ENCODE peak calls at places on chromosomes 4 and X, in ten cellular contexts. One of them, this sample, is unnamed.
A peak's percentile ranks its signal among the peaks of the same experiment; 100 is the strongest.

GRCh38 chr4:186500721-186501304 is 54.6 kb downstream of the MTNR1A start:
- DNase-seq in glomerular endothelial cell: no peak
- DNase-seq in non-pigmented ciliary epithelial cell: no peak
- DNase-seq in T-cell: no peak
- DNase-seq in NCI-H2171 treated with DMSO at 0.1 percent for 48 hours: no peak
- DNase-seq in activated CD4-positive, alpha-beta T cell treated with anti-CD3 and anti-CD28 coated beads, Interleukin-2, amount 50 U/mL, for 48 hours: no peak
- DNase-seq in CD4-positive, alpha-beta memory T cell: no peak
- DNase-seq in cardiac muscle cell: no peak
- DNase-seq in aorta: no peak
- DNase-seq in iris pigment epithelial cell: no peak
- DNase-seq in this sample: no peak

GRCh38 chrX:151902813-151903591 is 9.7 kb upstream of the MAGEA4 start:
- DNase-seq in glomerular endothelial cell: peak; percentile 72
- DNase-seq in non-pigmented ciliary epithelial cell: peak; percentile 67
- DNase-seq in T-cell: no peak
- DNase-seq in NCI-H2171 treated with DMSO at 0.1 percent for 48 hours: no peak
- DNase-seq in activated CD4-positive, alpha-beta T cell treated with anti-CD3 and anti-CD28 coated beads, Interleukin-2, amount 50 U/mL, for 48 hours: no peak
- DNase-seq in CD4-positive, alpha-beta memory T cell: no peak
- DNase-seq in cardiac muscle cell: no peak
- DNase-seq in aorta: peak; percentile 57
- DNase-seq in iris pigment epithelial cell: peak; percentile 81
- DNase-seq in this sample: peak; percentile 62

GRCh38 chr4:150126880-150127236 is 48.6 kb downstream of the DCLK2 start:
- DNase-seq in glomerular endothelial cell: no peak
- DNase-seq in non-pigmented ciliary epithelial cell: peak; percentile 32
- DNase-seq in T-cell: no peak
- DNase-seq in NCI-H2171 treated with DMSO at 0.1 percent for 48 hours: no peak
- DNase-seq in activated CD4-positive, alpha-beta T cell treated with anti-CD3 and anti-CD28 coated beads, Interleukin-2, amount 50 U/mL, for 48 hours: no peak
- DNase-seq in CD4-positive, alpha-beta memory T cell: no peak
- DNase-seq in cardiac muscle cell: no peak
- DNase-seq in aorta: no peak
- DNase-seq in iris pigment epithelial cell: peak; percentile 57
- DNase-seq in this sample: peak; percentile 60

GRCh38 chr4:8838296-8838695 is 33.3 kb downstream of the HMX1 start:
- DNase-seq in glomerular endothelial cell: no peak
- DNase-seq in non-pigmented ciliary epithelial cell: no peak
- DNase-seq in T-cell: no peak
- DNase-seq in NCI-H2171 treated with DMSO at 0.1 percent for 48 hours: no peak
- DNase-seq in activated CD4-positive, alpha-beta T cell treated with anti-CD3 and anti-CD28 coated beads, Interleukin-2, amount 50 U/mL, for 48 hours: no peak
- DNase-seq in CD4-positive, alpha-beta memory T cell: no peak
- DNase-seq in cardiac muscle cell: no peak
- DNase-seq in aorta: no peak
- DNase-seq in iris pigment epithelial cell: no peak
- DNase-seq in this sample: no peak

GRCh38 chr4:2178986-2179385 is 62.9 kb downstream of the HAUS3 start:
- DNase-seq in glomerular endothelial cell: no peak
- DNase-seq in non-pigmented ciliary epithelial cell: no peak
- DNase-seq in T-cell: no peak
- DNase-seq in NCI-H2171 treated with DMSO at 0.1 percent for 48 hours: no peak
- DNase-seq in activated CD4-positive, alpha-beta T cell treated with anti-CD3 and anti-CD28 coated beads, Interleukin-2, amount 50 U/mL, for 48 hours: no peak
- DNase-seq in CD4-positive, alpha-beta memory T cell: no peak
- DNase-seq in cardiac muscle cell: no peak
- DNase-seq in aorta: no peak
- DNase-seq in iris pigment epithelial cell: no peak
- DNase-seq in this sample: no peak

GRCh38 chr4:20592666-20593065 is 107.6 kb upstream of the PACRGL start:
- DNase-seq in glomerular endothelial cell: no peak
- DNase-seq in non-pigmented ciliary epithelial cell: no peak
- DNase-seq in T-cell: no peak
- DNase-seq in NCI-H2171 treated with DMSO at 0.1 percent for 48 hours: no peak
- DNase-seq in activated CD4-positive, alpha-beta T cell treated with anti-CD3 and anti-CD28 coated beads, Interleukin-2, amount 50 U/mL, for 48 hours: no peak
- DNase-seq in CD4-positive, alpha-beta memory T cell: no peak
- DNase-seq in cardiac muscle cell: no peak
- DNase-seq in aorta: no peak
- DNase-seq in iris pigment epithelial cell: peak; percentile 71
- DNase-seq in this sample: no peak

GRCh38 chr4:7195138-7195510 is 2.8 kb downstream of the SORCS2 start:
- DNase-seq in glomerular endothelial cell: no peak
- DNase-seq in non-pigmented ciliary epithelial cell: no peak
- DNase-seq in T-cell: no peak
- DNase-seq in NCI-H2171 treated with DMSO at 0.1 percent for 48 hours: no peak
- DNase-seq in activated CD4-positive, alpha-beta T cell treated with anti-CD3 and anti-CD28 coated beads, Interleukin-2, amount 50 U/mL, for 48 hours: no peak
- DNase-seq in CD4-positive, alpha-beta memory T cell: no peak
- DNase-seq in cardiac muscle cell: no peak
- DNase-seq in aorta: peak; percentile 24
- DNase-seq in iris pigment epithelial cell: no peak
- DNase-seq in this sample: no peak

GRCh38 chr4:151865327-151865726 is 104.5 kb upstream of the GATB start:
- DNase-seq in glomerular endothelial cell: no peak
- DNase-seq in non-pigmented ciliary epithelial cell: no peak
- DNase-seq in T-cell: no peak
- DNase-seq in NCI-H2171 treated with DMSO at 0.1 percent for 48 hours: peak; percentile 85
- DNase-seq in activated CD4-positive, alpha-beta T cell treated with anti-CD3 and anti-CD28 coated beads, Interleukin-2, amount 50 U/mL, for 48 hours: no peak
- DNase-seq in CD4-positive, alpha-beta memory T cell: no peak
- DNase-seq in cardiac muscle cell: no peak
- DNase-seq in aorta: peak; percentile 89
- DNase-seq in iris pigment epithelial cell: no peak
- DNase-seq in this sample: no peak

GRCh38 chr4:78162821-78163220 is 105.7 kb downstream of the FRAS1 start:
- DNase-seq in glomerular endothelial cell: no peak
- DNase-seq in non-pigmented ciliary epithelial cell: no peak
- DNase-seq in T-cell: no peak
- DNase-seq in NCI-H2171 treated with DMSO at 0.1 percent for 48 hours: no peak
- DNase-seq in activated CD4-positive, alpha-beta T cell treated with anti-CD3 and anti-CD28 coated beads, Interleukin-2, amount 50 U/mL, for 48 hours: no peak
- DNase-seq in CD4-positive, alpha-beta memory T cell: no peak
- DNase-seq in cardiac muscle cell: no peak
- DNase-seq in aorta: no peak
- DNase-seq in iris pigment epithelial cell: no peak
- DNase-seq in this sample: no peak

GRCh38 chr4:113347245-113347644 is 297.8 kb downstream of the ANK2 start:
- DNase-seq in glomerular endothelial cell: no peak
- DNase-seq in non-pigmented ciliary epithelial cell: no peak
- DNase-seq in T-cell: no peak
- DNase-seq in NCI-H2171 treated with DMSO at 0.1 percent for 48 hours: no peak
- DNase-seq in activated CD4-positive, alpha-beta T cell treated with anti-CD3 and anti-CD28 coated beads, Interleukin-2, amount 50 U/mL, for 48 hours: no peak
- DNase-seq in CD4-positive, alpha-beta memory T cell: no peak
- DNase-seq in cardiac muscle cell: no peak
- DNase-seq in aorta: no peak
- DNase-seq in iris pigment epithelial cell: no peak
- DNase-seq in this sample: no peak

GRCh38 chr4:156779774-156780173 is 191.8 kb downstream of the PDGFC start:
- DNase-seq in glomerular endothelial cell: peak; percentile 45
- DNase-seq in non-pigmented ciliary epithelial cell: no peak
- DNase-seq in T-cell: no peak
- DNase-seq in NCI-H2171 treated with DMSO at 0.1 percent for 48 hours: no peak
- DNase-seq in activated CD4-positive, alpha-beta T cell treated with anti-CD3 and anti-CD28 coated beads, Interleukin-2, amount 50 U/mL, for 48 hours: no peak
- DNase-seq in CD4-positive, alpha-beta memory T cell: no peak
- DNase-seq in cardiac muscle cell: no peak
- DNase-seq in aorta: no peak
- DNase-seq in iris pigment epithelial cell: peak; percentile 90
- DNase-seq in this sample: peak; percentile 91

GRCh38 chr4:93199492-93199891 is 629.1 kb upstream of the ATOH1 start:
- DNase-seq in glomerular endothelial cell: peak; percentile 18
- DNase-seq in non-pigmented ciliary epithelial cell: peak; percentile 13
- DNase-seq in T-cell: no peak
- DNase-seq in NCI-H2171 treated with DMSO at 0.1 percent for 48 hours: peak; percentile 86
- DNase-seq in activated CD4-positive, alpha-beta T cell treated with anti-CD3 and anti-CD28 coated beads, Interleukin-2, amount 50 U/mL, for 48 hours: no peak
- DNase-seq in CD4-positive, alpha-beta memory T cell: no peak
- DNase-seq in cardiac muscle cell: peak; percentile 63
- DNase-seq in aorta: no peak
- DNase-seq in iris pigment epithelial cell: peak; percentile 48
- DNase-seq in this sample: peak; percentile 80

GRCh38 chrX:128781506-128781905 is 729.3 kb upstream of the ACTRT1 start:
- DNase-seq in glomerular endothelial cell: no peak
- DNase-seq in non-pigmented ciliary epithelial cell: no peak
- DNase-seq in T-cell: no peak
- DNase-seq in NCI-H2171 treated with DMSO at 0.1 percent for 48 hours: peak; percentile 48
- DNase-seq in activated CD4-positive, alpha-beta T cell treated with anti-CD3 and anti-CD28 coated beads, Interleukin-2, amount 50 U/mL, for 48 hours: peak; percentile 20
- DNase-seq in CD4-positive, alpha-beta memory T cell: peak; percentile 34
- DNase-seq in cardiac muscle cell: peak; percentile 24
- DNase-seq in aorta: no peak
- DNase-seq in iris pigment epithelial cell: peak; percentile 19
- DNase-seq in this sample: no peak

GRCh38 chr4:105022811-105023667 is 123.6 kb upstream of the TET2 start:
- DNase-seq in glomerular endothelial cell: no peak
- DNase-seq in non-pigmented ciliary epithelial cell: peak; percentile 55
- DNase-seq in T-cell: no peak
- DNase-seq in NCI-H2171 treated with DMSO at 0.1 percent for 48 hours: no peak
- DNase-seq in activated CD4-positive, alpha-beta T cell treated with anti-CD3 and anti-CD28 coated beads, Interleukin-2, amount 50 U/mL, for 48 hours: no peak
- DNase-seq in CD4-positive, alpha-beta memory T cell: no peak
- DNase-seq in cardiac muscle cell: no peak
- DNase-seq in aorta: no peak
- DNase-seq in iris pigment epithelial cell: peak; percentile 33
- DNase-seq in this sample: peak; percentile 12

GRCh38 chr4:33160126-33160525 is 2440.0 kb downstream of the PCDH7 start:
- DNase-seq in glomerular endothelial cell: no peak
- DNase-seq in non-pigmented ciliary epithelial cell: no peak
- DNase-seq in T-cell: no peak
- DNase-seq in NCI-H2171 treated with DMSO at 0.1 percent for 48 hours: no peak
- DNase-seq in activated CD4-positive, alpha-beta T cell treated with anti-CD3 and anti-CD28 coated beads, Interleukin-2, amount 50 U/mL, for 48 hours: no peak
- DNase-seq in CD4-positive, alpha-beta memory T cell: no peak
- DNase-seq in cardiac muscle cell: peak; percentile 50
- DNase-seq in aorta: no peak
- DNase-seq in iris pigment epithelial cell: peak; percentile 13
- DNase-seq in this sample: no peak

GRCh38 chrX:78708171-78708570 is 39.3 kb upstream of the LPAR4 start:
- DNase-seq in glomerular endothelial cell: no peak
- DNase-seq in non-pigmented ciliary epithelial cell: peak; percentile 6
- DNase-seq in T-cell: no peak
- DNase-seq in NCI-H2171 treated with DMSO at 0.1 percent for 48 hours: no peak
- DNase-seq in activated CD4-positive, alpha-beta T cell treated with anti-CD3 and anti-CD28 coated beads, Interleukin-2, amount 50 U/mL, for 48 hours: no peak
- DNase-seq in CD4-positive, alpha-beta memory T cell: no peak
- DNase-seq in cardiac muscle cell: peak; percentile 12
- DNase-seq in aorta: no peak
- DNase-seq in iris pigment epithelial cell: peak; percentile 41
- DNase-seq in this sample: peak; percentile 16

GRCh38 chr4:110163327-110164070 is 34.9 kb downstream of the ELOVL6 start:
- DNase-seq in glomerular endothelial cell: no peak
- DNase-seq in non-pigmented ciliary epithelial cell: peak; percentile 69
- DNase-seq in T-cell: no peak
- DNase-seq in NCI-H2171 treated with DMSO at 0.1 percent for 48 hours: no peak
- DNase-seq in activated CD4-positive, alpha-beta T cell treated with anti-CD3 and anti-CD28 coated beads, Interleukin-2, amount 50 U/mL, for 48 hours: no peak
- DNase-seq in CD4-positive, alpha-beta memory T cell: no peak
- DNase-seq in cardiac muscle cell: no peak
- DNase-seq in aorta: no peak
- DNase-seq in iris pigment epithelial cell: peak; percentile 87
- DNase-seq in this sample: peak; percentile 34

GRCh38 chr4:107248571-107248970 is 212.5 kb upstream of the DKK2 start:
- DNase-seq in glomerular endothelial cell: no peak
- DNase-seq in non-pigmented ciliary epithelial cell: no peak
- DNase-seq in T-cell: no peak
- DNase-seq in NCI-H2171 treated with DMSO at 0.1 percent for 48 hours: no peak
- DNase-seq in activated CD4-positive, alpha-beta T cell treated with anti-CD3 and anti-CD28 coated beads, Interleukin-2, amount 50 U/mL, for 48 hours: no peak
- DNase-seq in CD4-positive, alpha-beta memory T cell: no peak
- DNase-seq in cardiac muscle cell: no peak
- DNase-seq in aorta: no peak
- DNase-seq in iris pigment epithelial cell: peak; percentile 49
- DNase-seq in this sample: no peak

GRCh38 chr4:146121757-146122156 is 53.8 kb upstream of the LSM6 start:
- DNase-seq in glomerular endothelial cell: no peak
- DNase-seq in non-pigmented ciliary epithelial cell: no peak
- DNase-seq in T-cell: no peak
- DNase-seq in NCI-H2171 treated with DMSO at 0.1 percent for 48 hours: no peak
- DNase-seq in activated CD4-positive, alpha-beta T cell treated with anti-CD3 and anti-CD28 coated beads, Interleukin-2, amount 50 U/mL, for 48 hours: no peak
- DNase-seq in CD4-positive, alpha-beta memory T cell: no peak
- DNase-seq in cardiac muscle cell: no peak
- DNase-seq in aorta: no peak
- DNase-seq in iris pigment epithelial cell: no peak
- DNase-seq in this sample: no peak

GRCh38 chrX:85815203-85815751 is 232.1 kb downstream of the CHM start:
- DNase-seq in glomerular endothelial cell: no peak
- DNase-seq in non-pigmented ciliary epithelial cell: no peak
- DNase-seq in T-cell: no peak
- DNase-seq in NCI-H2171 treated with DMSO at 0.1 percent for 48 hours: no peak
- DNase-seq in activated CD4-positive, alpha-beta T cell treated with anti-CD3 and anti-CD28 coated beads, Interleukin-2, amount 50 U/mL, for 48 hours: no peak
- DNase-seq in CD4-positive, alpha-beta memory T cell: no peak
- DNase-seq in cardiac muscle cell: no peak
- DNase-seq in aorta: no peak
- DNase-seq in iris pigment epithelial cell: no peak
- DNase-seq in this sample: no peak

GRCh38 chrX:45322382-45322781 is 121.7 kb upstream of the DIPK2B start:
- DNase-seq in glomerular endothelial cell: peak; percentile 68
- DNase-seq in non-pigmented ciliary epithelial cell: no peak
- DNase-seq in T-cell: no peak
- DNase-seq in NCI-H2171 treated with DMSO at 0.1 percent for 48 hours: no peak
- DNase-seq in activated CD4-positive, alpha-beta T cell treated with anti-CD3 and anti-CD28 coated beads, Interleukin-2, amount 50 U/mL, for 48 hours: peak; percentile 9
- DNase-seq in CD4-positive, alpha-beta memory T cell: no peak
- DNase-seq in cardiac muscle cell: peak; percentile 35
- DNase-seq in aorta: peak; percentile 43
- DNase-seq in iris pigment epithelial cell: peak; percentile 85
- DNase-seq in this sample: peak; percentile 71